ENCODE peak calls at places on chromosomes 16 and 17, in six cellular contexts. P is stimulated activated CD4-positive, alpha-beta T cell treated with anti-CD3 and anti-CD28 coated beads, Interleukin-4, amount 100 ng/mL, for 1 hour; C is EH; R is DMS153; Y is uterus; K is GM23248. W is an unnamed sample.

GRCh38 chr16:50668368-50669008 is 12.6 kb downstream of the SNX20 start:
- DNase-seq in P (no peak), C (no peak), R (no peak), Y (no peak), K (no peak), W (no peak)

GRCh38 chr17:43791589-43791988 is 11.4 kb downstream of the CFAP97D1 start:
- DNase-seq in P (no peak), C (peak), R (peak), Y (no peak), K (peak), W (no peak)

GRCh38 chr16:85123891-85124635 is 11.8 kb upstream of the CIBAR2 start:
- DNase-seq in P (no peak), C (peak), R (no peak), Y (peak), K (peak), W (no peak)

GRCh38 chr17:41974031-41974430 is 7.4 kb downstream of the CNP start:
- DNase-seq in P (no peak), C (no peak), R (no peak), Y (no peak), K (no peak), W (no peak)

GRCh38 chr17:5121186-5121841 is 5.5 kb downstream of the USP6 start:
- DNase-seq in P (no peak), C (no peak), R (no peak), Y (peak), K (no peak), W (peak)

GRCh38 chr16:67284699-67285646 is 5.6 kb downstream of the PLEKHG4 start:
- DNase-seq in P (no peak), C (peak), R (peak), Y (no peak), K (peak), W (no peak)

GRCh38 chr17:73342057-73342522 is 30.3 kb upstream of the CDC42EP4 start:
- DNase-seq in P (no peak), C (peak), R (peak), Y (peak), K (peak), W (peak)

GRCh38 chr16:89041571-89042481 is 51.8 kb upstream of the ACSF3 start:
- DNase-seq in P (no peak), C (no peak), R (no peak), Y (no peak), K (no peak), W (no peak)

GRCh38 chr16:81795193-81795592 is 16.1 kb downstream of the PLCG2 start:
- DNase-seq in P (no peak), C (no peak), R (no peak), Y (no peak), K (no peak), W (no peak)

GRCh38 chr17:62179525-62180161 is 114.6 kb upstream of the MED13 start:
- DNase-seq in P (no peak), C (peak), R (no peak), Y (no peak), K (peak), W (no peak)

GRCh38 chr16:27685802-27686201 is 135.9 kb downstream of the KATNIP start:
- DNase-seq in P (no peak), C (peak), R (no peak), Y (no peak), K (peak), W (no peak)

GRCh38 chr16:80804061-80804450 is 342 bp downstream of the CDYL2 start:
- DNase-seq in P (peak), C (peak), R (no peak), Y (no peak), K (peak), W (no peak)

GRCh38 chr16:56606688-56607618 is 1.4 kb upstream of the MT2A start:
- DNase-seq in P (no peak), C (peak), R (peak), Y (peak), K (peak), W (peak)

GRCh38 chr17:21008992-21009671 is 33.7 kb downstream of the USP22 start:
- DNase-seq in P (no peak), C (no peak), R (no peak), Y (no peak), K (no peak), W (no peak)